ENCODE peak calls at places on chromosomes 3 and 15, in eight cellular contexts. Y is lower lobe of right lung, A is right atrium auricular region, I is K562, V is right lobe of liver, U is spleen, L is stomach, B is GM23338. Z is an unnamed sample. For H3K36me3, the result is how much of the 10 kb centered on the place peaks cover.

GRCh38 chr3:71685686-71686085 is 39.5 kb downstream of the EIF4E3 start:
- DNase-seq in I (no peak), L (no peak), Y (no peak), A (no peak), U (no peak), B (no peak), V (no peak), Z (no peak)

GRCh38 chr15:57025264-57025939 is 107.0 kb downstream of the TCF12 start:
- DNase-seq in B (no peak), U (no peak), L (no peak), Y (no peak), I (no peak), A (no peak), V (no peak), Z (peak)

GRCh38 chr3:96959902-96960596 is 145.7 kb downstream of the EPHA6 start:
- DNase-seq in L (no peak), A (no peak), I (no peak), Y (no peak), V (no peak), B (no peak), U (no peak), Z (no peak)

GRCh38 chr15:73950479-73951043 is 24.3 kb downstream of the LOXL1 start:
- DNase-seq in I (no peak), L (no peak), Y (peak), A (no peak), V (no peak), U (peak), B (no peak), Z (no peak)

GRCh38 chr3:117019082-117019713 is 309.6 kb downstream of the TUSC7 start:
- DNase-seq in U (no peak), A (peak), Y (no peak), B (peak), L (peak), V (peak), I (no peak), Z (peak)

GRCh38 chr3:171457263-171458055 is 2.7 kb downstream of the TNIK start:
- DNase-seq in Y (no peak), V (no peak), I (no peak), U (peak), A (no peak), L (no peak), B (no peak), Z (no peak)

GRCh38 chr15:80436511-80437307 is 32.5 kb downstream of the ARNT2 start:
- DNase-seq in B (no peak), V (no peak), Y (no peak), U (peak), A (peak), L (peak), I (no peak), Z (no peak)

GRCh38 chr15:74514039-74514438 is 27.0 kb upstream of the ARID3B start:
- DNase-seq in Y (no peak), B (no peak), I (no peak), A (no peak), L (no peak), U (no peak), V (no peak), Z (no peak)

GRCh38 chr3:129040579-129041300 is 19.8 kb upstream of the GP9 start:
- DNase-seq in U (no peak), V (no peak), L (no peak), Y (no peak), I (no peak), A (no peak), B (peak), Z (no peak)

GRCh38 chr3:179603831-179604230 is 607 bp downstream of the MRPL47 start:
- DNase-seq in L (no peak), U (no peak), V (no peak), B (no peak), Y (no peak), A (no peak), I (no peak), Z (no peak)

GRCh38 chr3:179604336-179605078 is at the start of the genes MRPL47 and NDUFB5:
- DNase-seq in Y (peak), L (peak), B (peak), V (peak), A (peak), U (peak), I (peak), Z (peak)

DNA sequence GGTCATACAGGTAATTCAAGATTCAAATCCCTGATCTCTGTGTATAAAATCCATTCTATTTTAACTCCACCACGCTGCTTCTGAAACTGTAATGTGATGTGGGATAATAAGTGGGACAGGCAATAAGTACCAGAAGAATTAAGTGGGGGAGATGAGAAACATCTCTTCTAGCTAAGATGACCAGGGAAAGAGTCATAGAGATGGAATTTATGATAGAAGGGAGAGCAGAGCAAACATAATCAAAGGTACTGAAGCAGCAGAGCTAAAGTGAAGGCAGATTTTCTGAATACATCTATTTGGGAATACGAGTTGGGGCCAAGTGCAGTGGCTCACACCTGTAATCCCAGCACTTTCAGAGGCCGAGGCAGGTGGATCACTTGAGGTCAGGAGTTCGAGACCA is 4.9 kb downstream of the MRPL47 start:
- DNase-seq in U (no peak), Y (no peak), V (no peak), A (no peak), I (no peak), B (no peak), L (no peak), Z (no peak)
- H3K36me3 ChIP-seq in U (half or more), Y (half or more), V (under half), A (half or more), I (half or more), B (half or more), L (half or more), Z (under half)

GRCh38 chr15:49122541-49123062 is 32.8 kb downstream of the COPS2 start:
- DNase-seq in A (no peak), I (no peak), B (no peak), L (no peak), U (no peak), Y (no peak), V (no peak), Z (no peak)

GRCh38 chr15:49116108-49116507 is 39.3 kb downstream of the COPS2 start:
- DNase-seq in L (no peak), U (no peak), A (no peak), Y (no peak), V (no peak), B (no peak), I (no peak), Z (no peak)

GRCh38 chr15:49124371-49124770 is 31.0 kb downstream of the COPS2 start:
- DNase-seq in I (no peak), U (no peak), V (no peak), Y (no peak), L (no peak), A (no peak), B (no peak), Z (no peak)

DNA sequence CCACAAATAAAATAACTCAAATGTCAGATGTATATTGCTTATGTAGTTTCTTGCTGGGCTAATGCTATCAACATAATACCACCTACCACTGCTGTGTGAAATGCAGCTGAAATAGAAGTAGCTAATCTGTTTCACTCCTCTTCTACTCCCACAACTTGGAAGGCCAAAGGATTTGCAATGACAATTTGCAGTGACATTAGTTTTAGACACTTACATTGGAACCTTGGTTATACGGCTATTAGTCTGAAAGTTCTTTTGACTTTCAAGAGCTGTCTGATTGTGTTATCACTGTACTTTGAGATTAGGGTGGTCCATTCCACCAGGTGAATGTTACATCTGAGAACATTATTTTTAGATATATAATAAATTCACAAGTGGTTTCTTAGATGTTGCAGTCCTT is 33.5 kb downstream of the COPS2 start:
- DNase-seq in Y (no peak), B (no peak), L (no peak), U (no peak), V (no peak), I (no peak), A (no peak), Z (no peak)
- H3K36me3 ChIP-seq in Y (under half), B (under half), L (under half), U (under half), V (under half), I (under half), A (under half), Z (under half)

DNA sequence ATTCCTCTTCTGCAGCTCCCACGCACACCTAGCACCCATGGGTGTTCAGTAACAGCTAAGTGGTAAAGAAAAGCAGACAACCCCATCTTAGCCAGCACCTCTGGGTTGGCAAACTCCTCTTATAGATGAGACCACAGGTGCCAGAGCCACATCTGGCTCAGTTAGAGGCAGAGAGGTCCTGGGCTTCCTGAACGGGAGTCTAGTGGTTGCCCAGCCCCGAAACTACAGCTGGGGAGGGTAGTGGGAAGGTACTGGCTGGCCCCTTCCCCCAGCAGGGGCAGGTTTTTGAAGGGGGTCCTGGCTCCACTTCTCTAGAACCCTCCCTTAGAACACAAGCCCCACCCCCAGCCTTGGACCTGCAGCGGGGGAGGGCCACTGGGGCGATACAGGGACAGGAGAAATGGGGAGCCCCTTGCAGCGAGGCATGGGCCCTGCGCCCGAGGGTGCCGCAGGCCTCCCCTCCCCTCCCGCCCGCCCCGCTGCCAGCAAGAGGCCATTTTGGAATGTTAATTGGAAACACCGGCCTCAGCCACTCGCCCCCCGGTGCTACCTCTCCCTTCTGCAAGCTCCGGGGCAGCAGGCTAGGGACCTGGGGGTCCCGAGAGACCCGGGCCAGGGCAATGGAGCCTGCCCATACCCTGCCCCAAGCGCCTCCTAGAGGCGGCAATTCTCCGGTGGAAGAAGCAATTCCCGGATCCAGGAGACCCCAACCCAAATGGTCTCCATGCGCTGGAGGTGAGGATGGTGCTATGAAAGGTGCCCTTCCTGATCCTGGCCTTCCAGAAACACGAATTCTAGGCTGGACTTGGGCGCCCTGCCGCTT is 1.5 kb downstream of the DUSP7 start:
- DNase-seq in V (no peak), B (peak), L (no peak), A (no peak), Y (no peak), I (peak), U (peak), Z (no peak)
- H3K36me3 ChIP-seq in V (under half), B (under half), L (under half), A (under half), Y (under half), I (under half), U (under half), Z (under half)

DNA sequence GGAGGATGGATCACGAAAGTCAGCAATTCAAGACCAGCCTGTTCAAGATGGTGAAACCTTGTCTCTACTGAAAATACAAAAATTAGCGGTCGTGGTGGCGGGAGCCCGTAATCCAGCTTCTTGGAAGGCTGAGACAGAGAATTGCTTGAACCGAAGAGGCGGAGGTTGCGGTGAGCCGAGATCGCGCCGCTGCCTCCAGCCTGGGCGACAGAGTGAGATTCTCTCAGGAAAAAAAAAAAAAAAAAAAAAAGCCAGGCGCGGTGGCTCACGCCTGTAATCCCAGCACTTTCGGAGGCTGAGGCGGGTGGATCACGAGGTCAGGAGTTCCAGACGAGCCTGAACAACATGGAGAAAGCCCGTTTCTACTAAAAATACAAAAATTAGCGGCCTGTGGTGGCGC is 5.0 kb downstream of the EAF2 start:
- DNase-seq in I (no peak), A (no peak), B (no peak), V (no peak), L (no peak), Y (no peak), U (no peak), Z (no peak)
- H3K36me3 ChIP-seq in I (under half), A (under half), B (under half), V (under half), L (under half), Y (under half), U (under half), Z (under half)

GRCh38 chr15:25051399-25052154 is 96.8 kb downstream of the SNRPN start:
- DNase-seq in Y (no peak), A (peak), L (no peak), U (peak), I (no peak), B (no peak), V (no peak), Z (no peak)
- H3K36me3 ChIP-seq in Y (under half), A (half or more), L (half or more), U (half or more), I (under half), B (half or more), V (under half), Z (under half)

GRCh38 chr3:66392512-66392911 is 108.3 kb downstream of the LRIG1 start:
- DNase-seq in L (no peak), I (no peak), U (no peak), Y (no peak), B (no peak), V (no peak), A (no peak), Z (no peak)
- H3K36me3 ChIP-seq in L (half or more), I (under half), U (under half), Y (half or more), B (under half), V (under half), A (under half), Z (under half)

GRCh38 chr3:125256675-125257074 is 44.1 kb upstream of the SLC12A8 start:
- DNase-seq in U (no peak), B (no peak), A (no peak), Y (no peak), I (no peak), V (no peak), L (no peak), Z (no peak)

GRCh38 chr3:125260158-125260557 is 47.6 kb upstream of the SLC12A8 start:
- DNase-seq in Y (no peak), U (no peak), L (no peak), B (no peak), V (no peak), I (no peak), A (no peak), Z (no peak)

GRCh38 chr3:125257563-125257962 is 45.0 kb upstream of the SLC12A8 start:
- DNase-seq in U (no peak), V (no peak), Y (no peak), B (no peak), L (no peak), I (no peak), A (no peak), Z (no peak)

GRCh38 chr3:125262155-125262554 is 49.6 kb upstream of the SLC12A8 start:
- DNase-seq in I (no peak), B (no peak), U (no peak), Y (no peak), A (no peak), L (no peak), V (no peak), Z (no peak)

DNA sequence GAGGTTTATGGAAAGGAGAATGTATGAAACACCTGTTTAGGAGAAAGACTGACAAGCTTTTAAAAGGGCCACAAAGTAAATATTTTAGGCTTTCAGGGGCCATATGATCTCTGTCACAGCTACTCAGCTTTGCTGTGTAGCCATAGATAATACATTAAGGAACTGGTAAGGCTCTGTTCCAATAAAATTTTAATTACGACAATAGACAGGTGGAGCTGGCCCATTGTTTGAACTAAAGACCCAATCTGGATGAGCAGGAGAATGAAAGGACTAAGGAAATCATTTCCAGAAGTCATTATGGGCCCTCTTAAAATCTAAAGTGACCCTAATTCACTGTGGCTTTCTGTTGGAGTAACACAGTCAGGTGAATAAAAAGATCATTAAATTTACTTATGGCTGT is 48.5 kb upstream of the SLC12A8 start:
- DNase-seq in U (no peak), L (no peak), B (no peak), I (no peak), V (no peak), A (no peak), Y (no peak), Z (no peak)
- H3K36me3 ChIP-seq in U (under half), L (under half), B (under half), I (under half), V (under half), A (under half), Y (under half), Z (under half)

GRCh38 chr15:70049115-70049514 is 48.6 kb downstream of the TLE3 start:
- DNase-seq in L (no peak), V (no peak), I (no peak), U (peak), Y (peak), A (no peak), B (no peak), Z (no peak)
- H3K36me3 ChIP-seq in L (half or more), V (under half), I (half or more), U (half or more), Y (half or more), A (under half), B (under half), Z (under half)

Z was measured in BJ.